ENCODE peak calls at places on chromosome 1, in eight cellular contexts. R, B, Q, L, E, F, W and T are unnamed samples.
A peak's percentile ranks its signal among the peaks of the same experiment; 100 is the strongest.

GRCh38 chr1:67713071-67713806 is 28.2 kb downstream of the GADD45A start:
- DNase-seq in R (peak; percentile 70), B (no peak), Q (peak; percentile 45), L (no peak), E (no peak), F (no peak), W (peak; percentile 64), T (no peak)

GRCh38 chr1:184753608-184754478 is 815 bp downstream of the EDEM3 start:
- DNase-seq in R (peak; percentile 51), B (peak; percentile 73), Q (peak; percentile 16), L (peak; percentile 94), E (no peak), F (peak; percentile 55), W (peak; percentile 45), T (no peak)

GRCh38 chr1:205319081-205320018 is 2.2 kb downstream of the NUAK2 start:
- DNase-seq in R (peak; percentile 87), B (peak; percentile 77), Q (peak; percentile 88), L (peak; percentile 81), E (no peak), F (peak; percentile 73), W (peak; percentile 94), T (peak; percentile 88)

GRCh38 chr1:14522331-14523241 is 75.9 kb upstream of the KAZN start:
- DNase-seq in R (peak; percentile 21), B (peak; percentile 90), Q (no peak), L (no peak), E (no peak), F (no peak), W (no peak), T (no peak)

GRCh38 chr1:19863804-19864203 is 18.4 kb upstream of the OTUD3 start:
- DNase-seq in R (no peak), B (no peak), Q (no peak), L (no peak), E (no peak), F (no peak), W (no peak), T (peak; percentile 37)

GRCh38 chr1:117512728-117513321 is 93.0 kb upstream of the TENT5C start:
- DNase-seq in R (no peak), B (no peak), Q (no peak), L (no peak), E (no peak), F (no peak), W (no peak), T (no peak)

GRCh38 chr1:228373681-228374571 is 32.7 kb downstream of the TRIM11 start:
- DNase-seq in R (no peak), B (peak; percentile 65), Q (no peak), L (peak; percentile 68), E (no peak), F (no peak), W (no peak), T (no peak)

GRCh38 chr1:89698624-89699023 is 65.7 kb downstream of the LRRC8C start:
- DNase-seq in R (no peak), B (no peak), Q (no peak), L (no peak), E (no peak), F (no peak), W (no peak), T (peak; percentile 11)

GRCh38 chr1:235831148-235831547 is 35.6 kb downstream of the LYST start:
- DNase-seq in R (no peak), B (no peak), Q (no peak), L (no peak), E (peak; percentile 35), F (no peak), W (no peak), T (no peak)

GRCh38 chr1:21217812-21218596 is 41.3 kb upstream of the EIF4G3 start:
- DNase-seq in R (peak; percentile 30), B (no peak), Q (peak; percentile 16), L (peak; percentile 76), E (no peak), F (no peak), W (peak; percentile 31), T (no peak)

GRCh38 chr1:47662068-47662467 is 224.2 kb downstream of the FOXD2 start:
- DNase-seq in R (no peak), B (no peak), Q (no peak), L (peak; percentile 6), E (no peak), F (no peak), W (no peak), T (no peak)

GRCh38 chr1:1001631-1002300 is 1.9 kb upstream of the HES4 start:
- DNase-seq in R (peak; percentile 86), B (peak; percentile 90), Q (peak; percentile 62), L (peak; percentile 93), E (no peak), F (peak; percentile 84), W (peak; percentile 87), T (peak; percentile 74)

GRCh38 chr1:157099633-157100009 is at the start of gene ETV3L:
- DNase-seq in R (no peak), B (peak; percentile 59), Q (no peak), L (peak; percentile 68), E (no peak), F (no peak), W (no peak), T (no peak)

GRCh38 chr1:199243423-199244061 is 604.7 kb downstream of the PTPRC start:
- DNase-seq in R (peak; percentile 48), B (no peak), Q (peak; percentile 1), L (peak; percentile 91), E (peak; percentile 67), F (no peak), W (peak; percentile 61), T (no peak)

GRCh38 chr1:2823921-2824660 is 22.6 kb upstream of the TTC34 start:
- DNase-seq in R (no peak), B (no peak), Q (no peak), L (no peak), E (no peak), F (no peak), W (no peak), T (no peak)
- H3K9me3 ChIP-seq in R (no peaks in the 10 kb centered on the region), B (no peaks in the 10 kb centered on the region), Q (peaks cover 9% of the 10 kb centered on the region), L (peaks cover 21% of the 10 kb centered on the region), E (no peaks in the 10 kb centered on the region), F (peaks cover 22% of the 10 kb centered on the region), W (peaks cover 20% of the 10 kb centered on the region), T (no peaks in the 10 kb centered on the region)

GRCh38 chr1:109819906-109820305 is 56.2 kb upstream of the EPS8L3 start:
- DNase-seq in R (no peak), B (no peak), Q (no peak), L (no peak), E (no peak), F (no peak), W (no peak), T (no peak)

GRCh38 chr1:109822749-109823542 is 59.2 kb upstream of the EPS8L3 start:
- DNase-seq in R (no peak), B (no peak), Q (no peak), L (no peak), E (no peak), F (no peak), W (no peak), T (no peak)

GRCh38 chr1:109819365-109819764 is 55.6 kb upstream of the EPS8L3 start:
- DNase-seq in R (no peak), B (no peak), Q (no peak), L (no peak), E (no peak), F (no peak), W (no peak), T (no peak)

GRCh38 chr1:109821831-109822745 is 58.4 kb upstream of the EPS8L3 start:
- DNase-seq in R (no peak), B (peak; percentile 73), Q (no peak), L (peak; percentile 79), E (no peak), F (no peak), W (no peak), T (no peak)

DNA sequence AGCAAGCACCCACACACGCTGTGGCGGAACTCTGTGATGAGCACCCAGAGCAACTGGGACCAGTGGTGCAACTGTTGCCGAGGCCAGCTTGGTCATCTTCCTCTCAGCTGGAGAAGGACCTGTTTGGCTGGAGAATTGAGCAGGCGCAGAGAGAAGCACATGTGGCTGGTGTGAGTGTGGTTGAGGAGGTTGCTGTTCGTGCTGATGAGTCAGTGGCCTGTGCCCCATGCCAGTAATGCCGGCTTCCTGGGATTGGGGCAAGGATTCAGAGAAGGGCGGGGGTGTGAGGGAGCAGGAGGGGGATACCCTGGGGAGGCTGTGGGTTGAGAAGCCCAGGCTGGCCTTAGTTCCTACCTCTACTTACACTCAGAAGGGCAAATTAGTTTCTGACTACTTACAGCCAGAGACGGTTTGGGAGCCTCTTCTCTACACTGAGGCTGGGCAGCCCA is 57.5 kb upstream of the EPS8L3 start:
- DNase-seq in R (peak; percentile 34), B (peak; percentile 84), Q (no peak), L (peak; percentile 83), E (no peak), F (peak; percentile 61), W (no peak), T (no peak)
- TF ChIP-seq POLR2AphosphoS5 in R (no peak), B (no peak), Q (no peak), L (peak; percentile 44), E (no peak), F (no peak), W (peak; percentile 26), T (no peak)

GRCh38 chr1:72100766-72101165 is 181.6 kb downstream of the NEGR1 start:
- DNase-seq in R (no peak), B (no peak), Q (no peak), L (no peak), E (no peak), F (no peak), W (no peak), T (no peak)
- H3K27ac ChIP-seq in R (no peak overlapping the region), B (no peak overlapping the region), Q (no peak overlapping the region), L (no peak overlapping the region), E (no peak overlapping the region), F (no peak overlapping the region), W (no peak overlapping the region), T (no peak overlapping the region)

GRCh38 chr1:36835696-36836095 is 198.6 kb downstream of the GRIK3 start:
- DNase-seq in R (no peak), B (no peak), Q (no peak), L (no peak), E (no peak), F (no peak), W (no peak), T (no peak)

GRCh38 chr1:36836196-36836883 is 198.0 kb downstream of the GRIK3 start:
- DNase-seq in R (no peak), B (no peak), Q (no peak), L (peak; percentile 27), E (no peak), F (no peak), W (no peak), T (no peak)

GRCh38 chr1:36836916-36837315 is 197.4 kb downstream of the GRIK3 start:
- DNase-seq in R (no peak), B (no peak), Q (no peak), L (peak; percentile 51), E (no peak), F (no peak), W (no peak), T (no peak)

GRCh38 chr1:36834586-36834985 is 199.7 kb downstream of the GRIK3 start:
- DNase-seq in R (no peak), B (no peak), Q (no peak), L (peak; percentile 47), E (no peak), F (no peak), W (no peak), T (no peak)

DNA sequence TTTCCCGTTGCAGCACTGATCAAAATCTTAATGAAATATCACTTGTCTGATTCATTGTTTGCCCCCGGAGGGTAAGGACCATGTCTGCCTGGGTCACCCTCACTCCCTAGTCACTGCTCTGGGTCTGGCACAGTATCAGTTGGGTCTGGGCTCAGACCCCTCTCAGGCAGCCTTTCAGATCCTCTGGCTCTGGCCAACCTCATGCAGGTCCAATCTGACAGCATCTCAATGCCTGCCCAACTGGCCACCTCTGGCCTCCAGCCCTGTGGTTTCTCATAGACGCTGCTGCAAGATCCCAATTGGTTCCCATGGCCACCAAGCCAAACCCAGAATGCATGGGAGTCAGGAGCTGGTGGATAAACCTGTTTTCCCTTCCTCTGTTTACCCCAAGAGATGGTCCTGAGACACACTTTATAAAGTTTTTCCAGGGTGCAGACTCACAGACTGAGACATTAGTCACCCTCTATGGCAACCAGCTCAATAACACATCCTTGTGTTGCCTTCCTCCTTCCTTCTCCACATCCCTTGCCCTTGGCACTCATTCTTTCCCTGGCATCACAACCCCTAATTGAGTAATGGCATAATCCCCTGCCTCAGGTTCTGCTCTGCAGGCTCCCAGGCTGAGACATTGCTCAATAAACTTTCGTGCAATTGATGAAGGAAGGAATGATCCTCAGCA is 199.2 kb downstream of the GRIK3 start:
- DNase-seq in R (no peak), B (no peak), Q (no peak), L (peak; percentile 33), E (no peak), F (no peak), W (no peak), T (no peak)
- H3K9me3 ChIP-seq in R (no peaks in the 10 kb centered on the region), B (no peaks in the 10 kb centered on the region), Q (no peaks in the 10 kb centered on the region), L (no peaks in the 10 kb centered on the region), E (no peaks in the 10 kb centered on the region), F (no peaks in the 10 kb centered on the region), W (no peaks in the 10 kb centered on the region), T (no peaks in the 10 kb centered on the region)